ENCODE peak calls at places on chromosomes 4 and X, in ten cellular contexts. G is choroid plexus epithelial cell; A is naive B cell; T is aorta; X is GM13976; B is neural crest cell; P is GM12878; I is effector memory CD8-positive, alpha-beta T cell; Z is neural progenitor cell; C is stimulated activated naive CD8-positive, alpha-beta T cell treated with anti-CD3 and anti-CD28 coated beads, Interleukin-15, Interleukin-2, amounts not matched to agents 100 U/mL and 50 U/mL, for 24 hours. Y is an unnamed sample.

GRCh38 chr4:53925050-53925605 is 139.3 kb downstream of the CHIC2 start:
- DNase-seq in G (no peak), A (no peak), T (no peak), X (no peak), B (no peak), P (no peak), I (no peak), Z (no peak), C (no peak), Y (no peak)

GRCh38 chr4:114156371-114156770 is 176.9 kb upstream of the ARSJ start:
- DNase-seq in G (no peak), A (no peak), T (no peak), X (no peak), B (no peak), P (no peak), I (no peak), Z (no peak), C (no peak), Y (no peak)

GRCh38 chr4:107906458-107907100 is 24.8 kb upstream of the CYP2U1 start:
- DNase-seq in G (no peak), A (no peak), T (no peak), X (no peak), B (no peak), P (no peak), I (no peak), Z (no peak), C (no peak), Y (no peak)

GRCh38 chrX:135112096-135112729 is 8.1 kb downstream of the ETDB start:
- DNase-seq in G (peak), A (peak), T (no peak), X (no peak), B (no peak), P (no peak), I (peak), Z (peak), C (peak), Y (no peak)

GRCh38 chrX:15160558-15160957 is 109.3 kb downstream of the ASB9 start:
- DNase-seq in G (no peak), A (no peak), T (no peak), X (no peak), B (no peak), P (no peak), I (no peak), Z (no peak), C (no peak), Y (no peak)

GRCh38 chr4:105074097-105074496 is 72.6 kb upstream of the TET2 start:
- DNase-seq in G (no peak), A (no peak), T (no peak), X (no peak), B (no peak), P (no peak), I (no peak), Z (no peak), C (no peak), Y (no peak)

GRCh38 chrX:150258463-150259430 is 104.4 kb upstream of the MAMLD1 start:
- DNase-seq in G (peak), A (no peak), T (no peak), X (no peak), B (no peak), P (no peak), I (no peak), Z (no peak), C (no peak), Y (no peak)

GRCh38 chr4:76584235-76585152 is 149.5 kb downstream of the SHROOM3 start:
- DNase-seq in G (no peak), A (no peak), T (no peak), X (no peak), B (no peak), P (no peak), I (no peak), Z (no peak), C (no peak), Y (peak)

GRCh38 chr4:28973591-28974350 is 1746.4 kb upstream of the PCDH7 start:
- DNase-seq in G (peak), A (no peak), T (no peak), X (no peak), B (no peak), P (no peak), I (no peak), Z (no peak), C (no peak), Y (no peak)

GRCh38 chrX:152904151-152905080 is 6.5 kb downstream of the ZNF185 start:
- DNase-seq in G (peak), A (peak), T (peak), X (peak), B (peak), P (no peak), I (peak), Z (peak), C (peak), Y (peak)

GRCh38 chrX:108312011-108312410 is 126.2 kb downstream of the COL4A6 start:
- DNase-seq in G (no peak), A (no peak), T (no peak), X (no peak), B (no peak), P (no peak), I (no peak), Z (no peak), C (no peak), Y (no peak)

GRCh38 chrX:66635360-66635759 is 3.5 kb downstream of the EDA2R start:
- DNase-seq in G (peak), A (no peak), T (no peak), X (no peak), B (no peak), P (no peak), I (no peak), Z (no peak), C (no peak), Y (no peak)

GRCh38 chrX:77436682-77437081 is 10.5 kb upstream of the FGF16 start:
- DNase-seq in G (no peak), A (no peak), T (no peak), X (no peak), B (no peak), P (no peak), I (no peak), Z (no peak), C (no peak), Y (no peak)

GRCh38 chr4:141328550-141329173 is 108.0 kb downstream of the ZNF330 start:
- DNase-seq in G (no peak), A (no peak), T (no peak), X (no peak), B (no peak), P (no peak), I (no peak), Z (no peak), C (no peak), Y (no peak)

GRCh38 chr4:98505991-98506390 is 152.4 kb downstream of the TSPAN5 start:
- DNase-seq in G (no peak), A (no peak), T (no peak), X (no peak), B (no peak), P (no peak), I (no peak), Z (no peak), C (no peak), Y (no peak)

GRCh38 chr4:33566649-33567048 is 2677.7 kb downstream of the ARAP2 start:
- DNase-seq in G (no peak), A (no peak), T (no peak), X (no peak), B (no peak), P (no peak), I (no peak), Z (no peak), C (no peak), Y (no peak)

GRCh38 chr4:38857354-38858096 is 908 bp upstream of the TLR6 start:
- DNase-seq in G (peak), A (peak), T (peak), X (peak), B (no peak), P (peak), I (no peak), Z (no peak), C (peak), Y (no peak)

GRCh38 chr4:181566490-181566889 is 676.7 kb upstream of the TENM3 start:
- DNase-seq in G (peak), A (no peak), T (no peak), X (no peak), B (no peak), P (no peak), I (no peak), Z (no peak), C (no peak), Y (no peak)

GRCh38 chr4:24912252-24913098 is at the start of gene CCDC149:
- DNase-seq in G (peak), A (no peak), T (peak), X (peak), B (peak), P (no peak), I (no peak), Z (peak), C (peak), Y (peak)

GRCh38 chrX:11416600-11416999 is 123.4 kb downstream of the AMELX start:
- DNase-seq in G (no peak), A (no peak), T (no peak), X (no peak), B (no peak), P (no peak), I (no peak), Z (no peak), C (no peak), Y (no peak)

GRCh38 chr4:122762520-122762919 is 30.0 kb downstream of the BBS12 start:
- DNase-seq in G (no peak), A (peak), T (no peak), X (no peak), B (no peak), P (no peak), I (peak), Z (no peak), C (no peak), Y (no peak)

GRCh38 chr4:64824591-64824990 is 415.3 kb upstream of the TECRL start:
- DNase-seq in G (no peak), A (no peak), T (no peak), X (no peak), B (no peak), P (no peak), I (no peak), Z (no peak), C (no peak), Y (no peak)

GRCh38 chr4:27149541-27150212 is 289.0 kb downstream of the STIM2 start:
- DNase-seq in G (peak), A (no peak), T (no peak), X (no peak), B (no peak), P (no peak), I (no peak), Z (no peak), C (no peak), Y (no peak)

GRCh38 chr4:2292679-2293108 is 30.8 kb upstream of the MXD4 start:
- DNase-seq in G (peak), A (no peak), T (no peak), X (no peak), B (no peak), P (no peak), I (no peak), Z (no peak), C (no peak), Y (no peak)

GRCh38 chrX:17047224-17047623 is 100.8 kb downstream of the REPS2 start:
- DNase-seq in G (no peak), A (no peak), T (no peak), X (no peak), B (no peak), P (no peak), I (no peak), Z (no peak), C (no peak), Y (no peak)

GRCh38 chr4:125833-126232 is 1.5 kb downstream of the ZNF718 start:
- DNase-seq in G (no peak), A (no peak), T (no peak), X (no peak), B (no peak), P (no peak), I (no peak), Z (peak), C (no peak), Y (no peak)

GRCh38 chr4:40057540-40058091 is 966 bp downstream of the N4BP2 start:
- DNase-seq in G (peak), A (peak), T (peak), X (peak), B (peak), P (peak), I (peak), Z (peak), C (peak), Y (peak)

GRCh38 chrX:46979340-46979739 is 67.1 kb downstream of the JADE3 start:
- DNase-seq in G (peak), A (no peak), T (no peak), X (no peak), B (no peak), P (no peak), I (no peak), Z (no peak), C (no peak), Y (no peak)

Y was measured in DMS153.